ENCODE peak calls at places on chromosomes 1 and 21, in nine cellular contexts. R is AG09309; W is choroid plexus epithelial cell; I is PC-3; M is CD8-positive, alpha-beta T cell; C is colonic mucosa; A is BE2C; E is cardiac muscle cell; N is heart left ventricle. L is an unnamed sample.

GRCh38 chr21:45748593-45748992 is 105.1 kb downstream of the PCBP3 start:
- DNase-seq in W (no peak), C (no peak), R (no peak), I (no peak), M (no peak), N (no peak), A (peak), E (no peak), L (no peak)

GRCh38 chr1:118363396-118363795 is 178.4 kb upstream of the SPAG17 start:
- DNase-seq in W (no peak), I (no peak), R (no peak), M (no peak), E (no peak), C (no peak), A (no peak), N (no peak), L (no peak)

GRCh38 chr1:228344631-228345072 is 62.0 kb downstream of the TRIM11 start:
- DNase-seq in I (peak), N (peak), E (no peak), W (no peak), R (no peak), A (no peak), C (no peak), M (no peak), L (no peak)

GRCh38 chr1:214574598-214575411 is 23.4 kb upstream of the PTPN14 start:
- DNase-seq in C (no peak), M (no peak), N (no peak), R (no peak), E (no peak), I (peak), A (no peak), W (peak), L (no peak)

GRCh38 chr1:34618381-34618780 is 136.5 kb upstream of the GJB5 start:
- DNase-seq in A (no peak), E (no peak), I (no peak), C (no peak), R (no peak), N (no peak), M (no peak), W (no peak), L (no peak)

GRCh38 chr21:37338671-37339526 is 27.7 kb upstream of the DYRK1A start:
- DNase-seq in E (peak), N (peak), W (peak), R (peak), M (no peak), C (peak), A (peak), I (peak), L (no peak)

GRCh38 chr1:168428063-168428731 is 115.6 kb downstream of the XCL2 start:
- DNase-seq in I (no peak), A (no peak), C (no peak), N (peak), E (peak), R (no peak), M (no peak), W (no peak), L (no peak)

GRCh38 chr1:111904478-111905218 is 84.8 kb downstream of the KCND3 start:
- DNase-seq in M (no peak), A (peak), W (no peak), N (peak), I (no peak), R (no peak), E (no peak), C (no peak), L (no peak)

GRCh38 chr1:52599236-52599635 is 2.9 kb upstream of the GPX7 start:
- DNase-seq in R (no peak), I (no peak), C (no peak), M (no peak), E (no peak), A (no peak), N (no peak), W (no peak), L (no peak)

GRCh38 chr1:165551469-165551868 is 7.7 kb downstream of the LRRC52 start:
- DNase-seq in W (no peak), E (no peak), C (no peak), R (no peak), N (no peak), I (no peak), A (no peak), M (no peak), L (no peak)

GRCh38 chr1:9419642-9420041 is 119.6 kb upstream of the SLC25A33 start:
- DNase-seq in C (no peak), W (no peak), R (no peak), E (no peak), I (no peak), N (no peak), M (no peak), A (no peak), L (no peak)

GRCh38 chr1:32199717-32200072 is 700 bp upstream of the CCDC28B start:
- DNase-seq in E (no peak), A (no peak), W (no peak), R (no peak), N (peak), I (no peak), M (no peak), C (no peak), L (no peak)

GRCh38 chr21:43916076-43916475 is 51.1 kb downstream of the AGPAT3 start:
- DNase-seq in N (no peak), W (no peak), E (no peak), A (no peak), R (no peak), M (no peak), I (no peak), C (no peak), L (no peak)

GRCh38 chr1:182120411-182121258 is 59.1 kb upstream of the ZNF648 start:
- DNase-seq in C (peak), W (peak), N (no peak), A (no peak), E (peak), I (peak), M (no peak), R (peak), L (peak)

GRCh38 chr1:43358121-43358745 is 548 bp upstream of the CDC20 start:
- DNase-seq in M (no peak), W (peak), N (no peak), C (peak), R (no peak), I (peak), A (peak), E (no peak), L (peak)

GRCh38 chr1:39892611-39893595 is 8.8 kb downstream of the MYCL start:
- DNase-seq in E (peak), R (peak), A (no peak), W (peak), N (no peak), M (no peak), C (no peak), I (peak), L (no peak)

GRCh38 chr1:170063109-170063826 is 11.2 kb downstream of the KIFAP3 start:
- DNase-seq in N (no peak), R (no peak), M (no peak), E (no peak), W (peak), I (peak), C (no peak), A (no peak), L (no peak)

GRCh38 chr21:45845790-45846130 is 135.8 kb upstream of the COL6A1 start:
- DNase-seq in A (no peak), W (no peak), M (no peak), E (no peak), I (no peak), C (no peak), R (no peak), N (no peak), L (no peak)

GRCh38 chr1:3770047-3770765 is 2.3 kb upstream of the SMIM1 start:
- DNase-seq in A (no peak), W (no peak), N (no peak), R (no peak), E (no peak), C (no peak), I (no peak), M (no peak), L (no peak)

GRCh38 chr1:107821340-107821739 is 143.6 kb downstream of the VAV3 start:
- DNase-seq in E (no peak), I (peak), A (no peak), M (no peak), N (no peak), R (no peak), C (no peak), W (peak), L (no peak)

GRCh38 chr1:115251856-115252255 is 86.2 kb downstream of the NGF start:
- DNase-seq in I (peak), E (peak), N (no peak), C (no peak), M (no peak), R (peak), W (peak), A (peak), L (no peak)

GRCh38 chr1:98662354-98662665 is 789 bp downstream of the SNX7 start:
- DNase-seq in W (no peak), E (peak), C (no peak), N (no peak), M (no peak), I (no peak), A (no peak), R (no peak), L (no peak)

GRCh38 chr1:223776075-223776814 is 63.9 kb downstream of the CAPN2 start:
- DNase-seq in R (peak), C (peak), I (peak), A (no peak), W (peak), N (no peak), M (peak), E (peak), L (no peak)

GRCh38 chr1:233019921-233020320 is 69.5 kb downstream of the NTPCR start:
- DNase-seq in A (no peak), I (no peak), E (no peak), W (peak), N (no peak), C (no peak), R (no peak), M (no peak), L (no peak)

GRCh38 chr1:43321331-43321891 is 16.2 kb upstream of the MPL start:
- DNase-seq in W (no peak), R (no peak), C (no peak), N (no peak), I (no peak), M (no peak), E (no peak), A (no peak), L (no peak)

GRCh38 chr1:203189951-203190352 is 3.4 kb upstream of the CHI3L1 start:
- DNase-seq in N (no peak), A (no peak), I (no peak), R (no peak), C (no peak), W (no peak), M (no peak), E (peak), L (no peak)

GRCh38 chr1:22104074-22104473 is 38.8 kb downstream of the WNT4 start:
- DNase-seq in M (no peak), C (no peak), W (no peak), N (no peak), I (no peak), R (no peak), E (no peak), A (no peak), L (no peak)

GRCh38 chr1:116506132-116507004 is 64.5 kb downstream of the CD58 start:
- DNase-seq in A (no peak), N (no peak), C (no peak), W (no peak), E (no peak), R (no peak), M (no peak), I (peak), L (no peak)

GRCh38 chr1:33721416-33721815 is 142.5 kb upstream of the HMGB4 start:
- DNase-seq in W (no peak), R (no peak), N (no peak), I (no peak), E (no peak), M (no peak), A (no peak), C (no peak), L (no peak)

GRCh38 chr1:172325562-172325961 is 94.9 kb upstream of the C1orf105 start:
- DNase-seq in N (no peak), E (peak), C (peak), M (no peak), R (no peak), A (no peak), W (peak), I (peak), L (no peak)

GRCh38 chr1:167627865-167628641 is 2.0 kb upstream of the RCSD1 start:
- DNase-seq in R (no peak), E (no peak), A (peak), I (peak), N (no peak), M (peak), W (no peak), C (no peak), L (peak)

GRCh38 chr1:71081697-71082080 is 854 bp upstream of the ZRANB2 start:
- DNase-seq in M (no peak), C (no peak), E (peak), N (no peak), R (no peak), W (no peak), A (no peak), I (no peak), L (peak)

GRCh38 chr1:39016604-39017171 is 9.5 kb upstream of the NDUFS5 start:
- DNase-seq in E (no peak), W (no peak), C (no peak), R (no peak), M (no peak), N (no peak), A (no peak), I (peak), L (no peak)

GRCh38 chr1:241355311-241356010 is 1.5 kb downstream of the RGS7 start:
- DNase-seq in M (no peak), N (no peak), W (no peak), C (no peak), I (no peak), A (no peak), R (no peak), E (no peak), L (no peak)

GRCh38 chr1:170032531-170033295 is 41.8 kb downstream of the KIFAP3 start:
- DNase-seq in C (no peak), W (peak), I (peak), R (peak), E (no peak), N (no peak), A (no peak), M (no peak), L (no peak)

GRCh38 chr1:175580351-175580750 is 163.0 kb downstream of the TNR start:
- DNase-seq in E (no peak), R (no peak), N (no peak), M (no peak), A (no peak), C (no peak), I (no peak), W (no peak), L (no peak)

GRCh38 chr21:31992391-31992790 is 119.6 kb downstream of the HUNK start:
- DNase-seq in N (no peak), I (no peak), E (no peak), R (no peak), C (no peak), W (no peak), M (no peak), A (no peak), L (no peak)

GRCh38 chr1:81325404-81325803 is 475.3 kb upstream of the ADGRL2 start:
- DNase-seq in C (no peak), E (no peak), I (no peak), A (no peak), N (no peak), R (no peak), W (no peak), M (no peak), L (no peak)

DNA sequence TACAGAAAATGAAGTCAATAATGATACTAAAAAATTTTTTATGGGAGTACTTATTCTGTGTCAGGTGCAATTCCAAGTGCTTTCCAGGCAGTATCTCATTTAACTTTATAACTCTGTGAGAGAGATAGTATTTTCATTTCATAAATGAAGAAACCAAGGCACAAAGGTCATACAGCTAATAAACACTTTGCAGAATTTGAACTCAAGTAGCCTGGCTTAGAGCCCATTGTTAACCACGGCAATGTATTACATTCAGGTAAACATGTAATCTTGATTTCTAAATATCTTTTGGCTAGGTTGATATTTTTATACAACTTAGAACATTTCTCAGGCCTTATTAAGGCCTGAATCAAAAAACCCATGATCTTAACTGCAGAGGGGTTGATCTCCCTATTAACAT is 28.9 kb upstream of the PKN2 start:
- DNase-seq in R (no peak), A (no peak), I (no peak), E (no peak), W (no peak), M (no peak), C (no peak), N (no peak), L (no peak)
- H3K4me3 ChIP-seq in R (no peak), A (no peak), I (no peak), E (no peak), W (no peak), M (no peak), C (no peak), N (no peak), L (no peak)

GRCh38 chr1:234188454-234188792 is 184.8 kb upstream of the COA6 start:
- DNase-seq in I (peak), W (no peak), A (peak), C (no peak), E (no peak), M (no peak), R (no peak), N (no peak), L (no peak)
- TF ChIP-seq CTCF in I (peak), W (no peak), A (peak), C (no peak), E (no peak), M (no peak), R (peak), N (no peak), L (no peak)

DNA sequence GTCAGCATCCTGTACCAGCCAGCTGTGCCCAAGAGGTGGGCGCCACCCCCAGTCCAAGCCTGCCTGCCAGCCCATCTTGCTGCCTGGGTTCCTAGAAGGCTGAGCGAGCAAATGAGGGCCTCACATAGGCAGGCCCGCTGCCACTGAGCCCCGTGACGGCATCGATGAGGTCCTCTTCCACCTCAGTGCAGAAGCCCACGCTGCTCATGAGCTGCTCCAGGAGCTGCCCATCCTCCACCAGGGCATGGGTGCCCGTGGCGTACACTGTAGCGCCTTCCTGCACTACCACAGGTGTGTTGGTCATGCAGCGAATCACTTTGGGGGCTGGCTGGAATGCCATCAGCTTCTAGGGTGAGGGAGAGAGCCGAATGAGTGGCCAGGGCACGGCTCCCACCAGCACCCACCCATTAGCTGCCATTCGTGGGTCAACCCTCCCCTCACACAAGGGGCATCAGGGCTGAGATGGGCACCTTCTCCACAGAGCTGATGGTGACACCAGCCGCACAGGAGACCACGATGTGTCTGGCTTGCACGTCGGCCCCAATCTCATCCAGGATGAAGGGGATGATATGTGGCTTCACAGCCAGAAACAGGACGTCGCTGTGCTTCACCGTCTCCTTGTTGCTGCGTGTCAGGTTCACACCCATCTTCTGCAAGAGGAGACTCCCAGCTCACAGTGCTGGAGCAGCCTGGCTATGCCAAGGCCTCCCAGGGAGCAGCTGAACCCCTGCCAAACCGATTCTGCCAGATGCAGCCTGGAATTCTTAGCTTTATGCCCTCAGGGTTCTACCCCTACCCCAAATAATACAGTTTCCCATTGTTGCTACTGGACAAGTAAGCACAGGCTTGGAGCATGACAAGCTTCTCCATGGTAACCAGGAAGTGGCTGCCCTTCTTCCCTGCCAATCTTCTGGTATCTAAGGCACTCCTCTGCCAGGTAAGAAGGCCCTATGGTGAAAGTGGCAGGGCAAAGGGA is 2.0 kb downstream of the PYCR2 start:
- DNase-seq in E (no peak), A (no peak), M (no peak), N (no peak), I (peak), R (no peak), W (no peak), C (no peak), L (no peak)
- H3K4me3 ChIP-seq in E (no peak), A (no peak), M (peak), N (no peak), I (no peak), R (no peak), W (no peak), C (no peak), L (no peak)

DNA sequence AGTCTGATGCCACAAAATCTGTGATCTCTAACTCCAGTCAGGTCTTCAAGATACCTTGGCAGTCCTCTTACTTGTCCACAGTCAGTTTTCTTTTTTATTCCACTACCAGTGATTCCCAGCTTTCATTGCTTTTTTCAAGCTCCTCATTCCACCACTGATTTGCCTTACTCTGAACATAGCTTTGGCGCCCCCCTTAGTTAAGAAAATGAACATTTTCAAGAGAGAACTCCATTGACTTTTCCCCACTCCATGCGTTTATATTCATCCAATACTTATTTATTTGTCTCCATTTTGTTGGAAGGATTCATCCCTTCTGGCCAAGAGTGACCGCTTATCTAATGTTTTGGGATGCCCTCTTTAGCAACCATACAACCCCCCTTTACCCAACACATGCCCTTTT is 33.9 kb upstream of the IPO9 start:
- DNase-seq in E (peak), I (peak), W (peak), A (no peak), M (no peak), R (no peak), C (no peak), N (no peak), L (no peak)
- TF ChIP-seq CTCF in E (peak), I (peak), W (peak), A (peak), M (no peak), R (peak), C (no peak), N (peak), L (no peak)

DNA sequence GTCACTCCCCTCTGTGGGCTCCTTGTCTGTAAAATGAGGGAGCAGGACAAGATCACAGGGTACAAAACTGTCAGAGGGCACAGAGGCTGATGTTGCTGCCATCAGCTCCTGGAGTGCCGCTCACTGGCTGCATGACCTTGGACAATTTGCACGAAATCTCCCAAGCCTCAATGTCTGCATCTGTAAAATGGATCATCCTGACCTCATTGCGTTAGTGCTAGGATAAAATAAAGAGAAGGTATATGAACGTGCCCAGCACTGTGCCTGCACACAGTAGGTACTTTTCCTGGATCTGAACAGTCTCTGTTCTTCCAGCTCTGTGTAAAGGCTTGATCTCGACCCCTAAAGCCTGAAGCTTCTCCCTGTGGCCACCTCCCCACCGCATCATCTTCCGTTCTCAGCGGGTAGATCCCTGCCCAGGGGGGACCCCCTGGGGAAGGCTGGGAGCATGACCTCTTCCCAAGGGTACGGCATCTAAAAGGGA is 12.9 kb downstream of the TNFRSF1B start:
- DNase-seq in N (no peak), E (no peak), I (no peak), C (no peak), W (no peak), M (no peak), R (no peak), A (no peak), L (no peak)
- H3K4me3 ChIP-seq in N (no peak), E (no peak), I (no peak), C (no peak), W (no peak), M (peak), R (no peak), A (no peak), L (no peak)

GRCh38 chr1:206556748-206557635 is 49.7 kb downstream of the RASSF5 start:
- DNase-seq in W (peak), I (peak), A (peak), E (peak), R (no peak), N (peak), M (peak), C (peak), L (peak)
- TF ChIP-seq CTCF in W (no peak), I (no peak), A (no peak), E (no peak), R (no peak), N (peak), M (no peak), C (no peak), L (no peak)

GRCh38 chr21:42794551-42794950 is 84.8 kb downstream of the WDR4 start:
- DNase-seq in I (no peak), C (no peak), E (no peak), W (no peak), R (no peak), N (no peak), M (no peak), A (no peak), L (no peak)
- H3K4me3 ChIP-seq in I (no peak), C (no peak), E (no peak), W (no peak), R (no peak), N (no peak), M (no peak), A (no peak), L (no peak)